ENCODE peak calls at places on chromosomes 1 and 21, in seven cellular contexts. J, D, I, A, M, V and L are unnamed samples. For H3K9me3, the result is how much of the 10 kb centered on the place peaks cover.

GRCh38 chr1:29972664-29973063 is 736.3 kb downstream of the PTPRU start:
- DNase-seq in D (no peak), J (no peak), M (no peak), A (no peak), I (no peak), V (no peak), L (no peak)

GRCh38 chr1:37537378-37537777 is 16.7 kb downstream of the SNIP1 start:
- DNase-seq in I (no peak), J (no peak), V (no peak), M (no peak), D (peak), A (no peak), L (no peak)

GRCh38 chr21:37535672-37536071 is 169.1 kb downstream of the DYRK1A start:
- DNase-seq in J (no peak), M (no peak), I (no peak), V (no peak), A (no peak), D (no peak), L (no peak)

GRCh38 chr21:35578831-35579470 is 481.4 kb downstream of the SETD4 start:
- DNase-seq in I (no peak), A (no peak), V (no peak), D (peak), J (no peak), M (no peak), L (no peak)

GRCh38 chr1:157089789-157090188 is 9.8 kb downstream of the ETV3L start:
- DNase-seq in A (no peak), I (no peak), D (no peak), M (no peak), V (no peak), J (no peak), L (no peak)

GRCh38 chr21:41536076-41536826 is 28.3 kb upstream of the TMPRSS2 start:
- DNase-seq in A (no peak), J (no peak), V (no peak), D (no peak), M (no peak), I (no peak), L (no peak)

GRCh38 chr1:54404939-54405880 is 984 bp downstream of the SSBP3 start:
- DNase-seq in V (peak), A (peak), D (no peak), I (no peak), J (peak), M (no peak), L (peak)

GRCh38 chr1:88001460-88001859 is 672.8 kb downstream of the LMO4 start:
- DNase-seq in D (no peak), M (no peak), J (no peak), I (no peak), A (no peak), V (no peak), L (no peak)

GRCh38 chr1:158248122-158248521 is 6.1 kb upstream of the CD1A start:
- DNase-seq in I (peak), M (no peak), D (no peak), J (no peak), V (no peak), A (no peak), L (no peak)

GRCh38 chr1:90706437-90707362 is 10.4 kb downstream of the BARHL2 start:
- DNase-seq in J (peak), V (peak), A (no peak), D (no peak), M (no peak), I (no peak), L (no peak)

GRCh38 chr1:186426118-186426517 is 34.8 kb downstream of the PDC start:
- DNase-seq in A (no peak), D (no peak), V (no peak), M (no peak), J (no peak), I (no peak), L (no peak)

GRCh38 chr1:63064135-63064534 is 258.2 kb upstream of the FOXD3 start:
- DNase-seq in M (no peak), D (no peak), V (no peak), I (no peak), A (no peak), J (no peak), L (no peak)

DNA sequence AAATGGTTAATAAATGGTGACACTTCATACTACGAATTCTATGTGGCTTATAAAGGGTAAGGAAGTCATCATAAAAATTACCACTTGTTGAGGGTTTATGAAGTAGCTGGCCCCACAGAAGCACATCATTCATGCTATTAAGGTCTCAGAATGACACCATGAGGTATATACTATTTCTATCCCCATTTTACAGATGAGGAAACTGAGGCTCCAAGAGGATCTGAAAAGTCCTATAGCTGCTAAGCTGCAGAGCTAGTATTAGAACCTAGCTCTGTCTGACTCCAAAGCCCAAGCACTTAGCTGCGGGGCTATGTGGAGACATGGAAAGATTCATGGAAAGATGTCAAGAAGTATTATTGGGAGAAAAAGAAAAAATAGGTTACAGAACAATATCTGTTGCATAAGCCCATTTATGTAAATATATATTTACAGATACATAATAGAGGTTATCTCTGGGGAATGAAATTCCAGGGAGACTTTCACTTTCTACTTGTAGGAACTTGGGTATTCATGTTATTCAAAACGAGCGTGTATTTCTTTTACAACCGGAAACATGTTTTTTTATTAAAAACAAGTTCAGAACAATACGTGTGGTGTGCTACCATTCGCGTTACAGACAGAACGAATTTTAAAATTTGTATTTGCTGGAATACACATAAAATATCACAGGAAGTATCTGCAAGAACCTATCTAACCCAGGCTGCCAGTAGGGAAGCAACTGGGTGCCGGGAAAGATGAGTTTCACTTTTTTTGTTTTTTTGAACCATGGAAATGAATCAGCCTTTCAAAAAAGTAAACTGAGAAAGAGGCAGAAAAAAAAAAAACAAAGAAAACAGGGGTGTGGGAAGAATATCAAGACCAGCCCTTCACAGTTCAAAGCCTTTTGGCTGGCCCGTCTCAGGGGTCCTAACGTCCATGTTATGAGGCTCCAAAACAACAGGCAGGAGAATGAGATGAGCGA is 13.4 kb downstream of the SPOCD1 start:
- DNase-seq in M (no peak), A (no peak), I (no peak), V (no peak), J (no peak), D (peak), L (no peak)
- H3K4me3 ChIP-seq in M (no peak), A (peak), I (peak), V (no peak), J (no peak), D (peak), L (no peak)

GRCh38 chr1:200969726-200970521 is 53.6 kb downstream of the KIF21B start:
- DNase-seq in J (no peak), D (no peak), V (no peak), I (no peak), A (no peak), M (no peak), L (no peak)
- TF ChIP-seq CTCF in J (no peak), D (no peak), V (no peak), I (no peak), A (no peak), M (no peak), L (no peak)

DNA sequence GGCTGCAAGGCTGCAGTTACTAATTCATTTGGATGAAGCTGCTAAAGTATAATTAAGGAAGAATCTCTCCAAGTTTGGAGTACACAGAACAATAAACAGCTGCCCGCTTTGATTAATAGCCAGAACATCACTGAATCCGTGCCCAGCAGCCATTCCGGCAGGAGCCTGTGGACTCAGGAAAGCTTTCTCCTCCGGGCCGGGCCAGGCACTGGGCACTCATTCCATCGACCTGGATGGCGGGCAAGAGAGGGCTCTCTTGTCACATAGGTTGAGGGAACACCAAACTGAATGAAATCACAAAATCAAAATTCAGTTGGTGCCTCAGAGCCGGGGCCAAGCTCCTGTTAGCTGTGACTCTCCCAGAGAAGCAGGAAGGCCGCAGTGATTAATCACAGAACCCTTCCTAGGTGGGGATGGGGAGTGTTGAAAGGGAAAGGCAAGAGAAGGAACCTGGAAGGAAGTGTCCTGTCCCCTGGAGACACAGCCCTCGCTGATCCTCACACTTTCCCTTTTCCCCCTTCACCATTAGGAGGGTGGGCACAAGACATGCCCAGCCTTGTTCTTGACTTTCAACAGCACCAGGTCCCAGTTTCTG is 306.7 kb downstream of the NPHP4 start:
- DNase-seq in J (no peak), M (no peak), I (no peak), D (no peak), V (no peak), A (no peak), L (no peak)
- H3K9me3 ChIP-seq in J (under half), M (under half), I (under half), D (under half), V (under half), A (under half), L (under half)

GRCh38 chr1:99049745-99050144 is 45.1 kb upstream of the PLPPR5 start:
- DNase-seq in M (no peak), A (no peak), D (no peak), I (no peak), V (no peak), J (no peak), L (no peak)
- H3K4me3 ChIP-seq in M (no peak), A (no peak), D (no peak), I (no peak), V (no peak), J (no peak), L (no peak)

GRCh38 chr1:58782308-58783089 is 1.3 kb downstream of the JUN start:
- DNase-seq in I (peak), D (peak), M (peak), J (peak), V (peak), A (peak), L (peak)
- TF ChIP-seq CTCF in I (peak), D (no peak), M (no peak), J (no peak), V (peak), A (no peak), L (no peak)

DNA sequence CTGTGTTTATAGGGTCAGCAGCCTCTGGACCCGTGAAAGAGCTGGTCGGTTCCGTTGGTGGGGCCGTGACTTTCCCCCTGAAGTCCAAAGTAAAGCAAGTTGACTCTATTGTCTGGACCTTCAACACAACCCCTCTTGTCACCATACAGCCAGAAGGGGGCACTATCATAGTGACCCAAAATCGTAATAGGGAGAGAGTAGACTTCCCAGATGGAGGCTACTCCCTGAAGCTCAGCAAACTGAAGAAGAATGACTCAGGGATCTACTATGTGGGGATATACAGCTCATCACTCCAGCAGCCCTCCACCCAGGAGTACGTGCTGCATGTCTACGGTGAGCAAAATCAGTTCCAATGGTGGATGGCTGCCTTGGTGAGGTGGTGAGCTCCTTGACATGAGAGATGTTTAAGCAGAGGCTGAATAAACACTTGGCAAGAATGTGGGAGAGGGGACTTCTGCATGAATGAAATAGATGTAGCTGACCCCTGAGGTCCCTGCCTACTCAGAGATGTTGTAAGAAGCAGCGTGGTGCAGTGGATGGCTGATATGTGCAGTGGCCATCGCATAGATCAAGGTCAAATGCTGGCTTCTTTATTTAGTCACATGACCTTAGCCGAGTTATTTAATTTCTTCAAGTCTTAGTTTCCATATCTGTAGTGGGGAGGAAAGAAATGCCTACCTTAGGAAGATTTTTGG is 9.3 kb downstream of the SLAMF7 start:
- DNase-seq in I (no peak), D (no peak), M (no peak), V (no peak), J (no peak), A (no peak), L (no peak)
- H3K9me3 ChIP-seq in I (under half), D (under half), M (under half), V (under half), J (under half), A (under half), L (under half)